ENCODE peak calls at places on chromosomes 16 and 17, in four cellular contexts. Q is body of pancreas, B is adrenal gland, W is uterus. N is an unnamed sample.

GRCh38 chr16:75109732-75110243 is 6.8 kb downstream of the LDHD start:
- DNase-seq in Q (peak), B (peak), W (peak), N (no peak)

GRCh38 chr17:64442550-64442971 is 6.4 kb upstream of the MILR1 start:
- DNase-seq in Q (no peak), B (no peak), W (no peak), N (no peak)

GRCh38 chr16:2710711-2711231 is 9.3 kb downstream of the PRSS27 start:
- DNase-seq in Q (no peak), B (no peak), W (no peak), N (no peak)

GRCh38 chr16:57979006-57979585 is 8.2 kb upstream of the CNGB1 start:
- DNase-seq in Q (no peak), B (no peak), W (no peak), N (no peak)

GRCh38 chr17:7217113-7217987 is 2.3 kb downstream of the DLG4 start:
- DNase-seq in Q (peak), B (peak), W (peak), N (peak)

GRCh38 chr17:78168906-78169793 is 769 bp downstream of the SYNGR2 start:
- DNase-seq in Q (peak), B (peak), W (peak), N (no peak)

GRCh38 chr16:11493531-11493929 is 93.2 kb downstream of the LITAF start:
- DNase-seq in Q (no peak), B (no peak), W (no peak), N (no peak)

GRCh38 chr17:7307686-7308624 is 527 bp downstream of the EIF5A start:
- DNase-seq in Q (peak), B (peak), W (peak), N (peak)

GRCh38 chr17:13024033-13024432 is 6.2 kb upstream of the ELAC2 start:
- DNase-seq in Q (peak), B (no peak), W (no peak), N (no peak)

GRCh38 chr16:4869147-4869790 is 22.0 kb downstream of the UBN1 start:
- DNase-seq in Q (peak), B (no peak), W (no peak), N (no peak)

DNA sequence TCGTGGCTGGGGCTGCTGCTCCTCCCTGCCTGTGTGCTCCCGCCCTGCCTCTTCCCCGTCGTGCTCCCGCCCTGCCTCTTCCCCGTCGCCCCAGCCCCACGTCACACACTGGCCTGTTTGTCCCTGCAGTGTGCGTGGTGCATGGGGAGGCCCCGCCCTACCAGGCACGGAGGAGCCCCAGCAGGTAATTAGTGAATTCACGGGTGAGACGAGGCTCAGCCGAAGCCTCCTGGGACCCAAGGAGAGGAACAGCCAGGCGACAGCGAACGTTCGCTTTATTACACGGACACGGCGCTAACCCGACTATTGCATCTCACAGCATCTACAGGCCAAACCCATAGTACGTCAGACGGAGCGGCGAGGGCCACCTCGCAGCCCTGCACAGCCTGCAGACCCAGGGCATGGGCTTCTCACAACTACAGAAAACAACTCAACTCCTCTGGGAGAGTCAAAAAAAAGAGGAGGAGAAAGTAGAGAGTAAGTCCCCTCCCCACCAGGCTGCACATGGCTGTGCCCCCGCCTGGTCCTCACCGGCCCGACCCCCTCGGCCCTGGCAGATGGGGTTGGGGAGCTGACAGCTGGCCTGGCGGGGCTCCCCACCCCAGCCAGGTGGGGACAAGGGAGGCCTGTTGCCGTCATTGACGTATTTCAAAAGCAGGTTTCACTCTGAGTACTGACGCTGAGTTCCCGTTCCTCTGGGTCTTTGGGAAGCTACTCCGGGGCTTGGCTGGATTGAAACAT is 4.3 kb upstream of the PABPN1L start:
- DNase-seq in Q (no peak), B (no peak), W (no peak), N (no peak)
- TF ChIP-seq POLR2A in Q (no peak), B (no peak), W (no peak), N (no peak)

GRCh38 chr17:62093188-62094155 is 28.4 kb upstream of the MED13 start:
- DNase-seq in Q (no peak), B (peak), W (no peak), N (peak)
- TF ChIP-seq POLR2A in Q (no peak), B (no peak), W (no peak), N (no peak)

GRCh38 chr17:34980353-34980680 is at the start of gene LIG3:
- DNase-seq in Q (peak), B (peak), W (peak), N (peak)
- TF ChIP-seq POLR2A in Q (peak), B (peak), W (peak), N (peak)

DNA sequence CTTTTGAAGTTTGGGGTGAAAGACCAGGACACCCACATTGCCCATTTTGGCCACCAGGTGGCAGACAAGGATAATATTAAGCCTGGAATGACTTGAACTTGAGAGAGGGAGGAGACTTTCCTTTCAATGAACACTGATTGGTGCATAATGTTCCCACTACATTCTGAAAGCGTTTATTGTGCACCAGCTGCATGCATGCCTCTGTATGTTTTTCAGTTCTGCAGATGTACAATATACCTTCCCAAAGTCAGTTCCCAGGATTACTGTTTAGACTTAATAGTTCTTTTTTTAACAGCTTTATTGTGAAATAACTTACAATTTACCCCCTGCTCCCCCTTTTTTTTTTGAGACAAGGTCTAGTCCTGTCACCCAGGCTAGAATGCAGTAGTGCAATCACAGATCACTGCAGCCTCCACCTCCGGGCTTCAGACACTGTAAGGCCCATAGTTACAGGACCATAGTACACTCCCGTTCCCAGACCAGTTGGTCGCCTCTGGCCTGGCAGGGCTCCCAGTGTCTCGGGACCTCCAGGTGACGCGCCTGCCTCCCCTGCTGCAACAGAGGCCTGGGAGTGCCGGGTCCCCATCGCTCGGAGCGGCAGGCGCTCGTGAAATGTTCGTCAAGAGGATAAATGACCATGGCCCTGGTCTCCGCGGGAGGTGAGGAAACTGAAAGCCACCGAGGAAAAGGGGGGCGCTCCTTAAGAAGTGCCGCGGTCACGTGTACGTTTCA is 12.2 kb downstream of the CES2 start:
- DNase-seq in Q (peak), B (peak), W (peak), N (peak)
- TF ChIP-seq POLR2A in Q (no peak), B (no peak), W (no peak), N (no peak)

N was measured in erythroblast.